ENCODE peak calls at places on chromosomes 12 and 14, in nine cellular contexts. K, E, I, U, L, R, M, D and J are unnamed samples.

GRCh38 chr12:30754383-30754749 is 385 bp downstream of the CAPRIN2 start:
- DNase-seq in K (no peak), E (no peak), I (no peak), U (no peak), L (peak; percentile 5), R (no peak), M (no peak), D (peak; percentile 34), J (no peak)

GRCh38 chr12:105214670-105215375 is 21.2 kb downstream of the APPL2 start:
- DNase-seq in K (no peak), E (peak; percentile 57), I (no peak), U (peak; percentile 69), L (no peak), R (no peak), M (no peak), D (peak; percentile 33), J (no peak)

GRCh38 chr12:52879394-52880351 is 25.2 kb downstream of the KRT8 start:
- DNase-seq in K (peak; percentile 78), E (peak; percentile 98), I (peak; percentile 86), U (peak; percentile 92), L (peak; percentile 67), R (peak; percentile 93), M (no peak), D (peak; percentile 98), J (peak; percentile 96)

GRCh38 chr14:47948981-47949380 is 273.6 kb upstream of the MDGA2 start:
- DNase-seq in K (no peak), E (peak; percentile 5), I (no peak), U (no peak), L (no peak), R (no peak), M (no peak), D (no peak), J (no peak)

GRCh38 chr12:6943387-6943718 is 263 bp upstream of the RNU7-1 start:
- DNase-seq in K (peak; percentile 95), E (peak; percentile 98), I (peak; percentile 89), U (peak; percentile 96), L (peak; percentile 93), R (peak; percentile 89), M (no peak), D (peak; percentile 95), J (peak; percentile 95)

GRCh38 chr12:20492251-20492728 is 124.0 kb downstream of the PDE3A start:
- DNase-seq in K (peak; percentile 69), E (peak; percentile 60), I (peak; percentile 67), U (peak; percentile 76), L (peak; percentile 58), R (no peak), M (peak; percentile 5), D (peak; percentile 89), J (no peak)

GRCh38 chr12:131923260-131923659 is 5.8 kb upstream of the PUS1 start:
- DNase-seq in K (no peak), E (no peak), I (no peak), U (no peak), L (no peak), R (no peak), M (peak; percentile 38), D (no peak), J (no peak)

GRCh38 chr12:93912086-93912733 is 235.0 kb downstream of the CRADD start:
- DNase-seq in K (peak; percentile 23), E (no peak), I (no peak), U (no peak), L (no peak), R (no peak), M (no peak), D (no peak), J (no peak)

GRCh38 chr12:57514720-57515467 is 5.4 kb downstream of the DDIT3 start:
- DNase-seq in K (no peak), E (no peak), I (no peak), U (no peak), L (no peak), R (no peak), M (no peak), D (no peak), J (no peak)

GRCh38 chr14:61477845-61478438 is 156.6 kb downstream of the PRKCH start:
- DNase-seq in K (peak; percentile 47), E (no peak), I (peak; percentile 40), U (peak; percentile 64), L (no peak), R (no peak), M (no peak), D (peak; percentile 70), J (no peak)

GRCh38 chr14:94392510-94392935 is 4.1 kb upstream of the SERPINA1 start:
- DNase-seq in K (peak; percentile 82), E (peak; percentile 41), I (no peak), U (peak; percentile 63), L (peak; percentile 76), R (no peak), M (peak; percentile 38), D (no peak), J (no peak)

GRCh38 chr14:25828562-25828961 is 769.3 kb downstream of the NOVA1 start:
- DNase-seq in K (no peak), E (no peak), I (no peak), U (no peak), L (no peak), R (no peak), M (no peak), D (no peak), J (no peak)

GRCh38 chr12:77924703-77925102 is 94.0 kb downstream of the NAV3 start:
- DNase-seq in K (peak; percentile 75), E (no peak), I (no peak), U (peak; percentile 50), L (peak; percentile 67), R (no peak), M (no peak), D (no peak), J (no peak)

GRCh38 chr12:12079291-12079690 is 8.6 kb downstream of the BCL2L14 start:
- DNase-seq in K (peak; percentile 74), E (peak; percentile 69), I (no peak), U (peak; percentile 64), L (peak; percentile 64), R (no peak), M (no peak), D (no peak), J (no peak)

GRCh38 chr12:1474567-1475153 is 119.7 kb downstream of the FBXL14 start:
- DNase-seq in K (peak; percentile 95), E (peak; percentile 21), I (peak; percentile 43), U (peak; percentile 88), L (peak; percentile 93), R (peak; percentile 48), M (no peak), D (no peak), J (peak; percentile 71)

GRCh38 chr12:1473418-1473817 is 121.0 kb downstream of the FBXL14 start:
- DNase-seq in K (peak; percentile 43), E (no peak), I (no peak), U (peak; percentile 13), L (peak; percentile 17), R (no peak), M (no peak), D (no peak), J (no peak)

GRCh38 chr12:1470051-1470450 is 124.3 kb downstream of the FBXL14 start:
- DNase-seq in K (no peak), E (no peak), I (no peak), U (no peak), L (no peak), R (no peak), M (no peak), D (no peak), J (no peak)

GRCh38 chr12:1471224-1471623 is 123.2 kb downstream of the FBXL14 start:
- DNase-seq in K (peak; percentile 57), E (no peak), I (no peak), U (no peak), L (peak; percentile 45), R (no peak), M (no peak), D (no peak), J (no peak)

GRCh38 chr12:1474059-1474537 is 120.3 kb downstream of the FBXL14 start:
- DNase-seq in K (peak; percentile 99), E (peak; percentile 19), I (peak; percentile 65), U (peak; percentile 97), L (peak; percentile 99), R (peak; percentile 21), M (no peak), D (peak; percentile 30), J (no peak)
- H3K4me2 ChIP-seq in K (peak overlapping the region; percentile 95), E (no peak overlapping the region), I (peak overlapping the region; percentile 64), U (peak overlapping the region; percentile 84), L (peak overlapping the region; percentile 81), R (no peak overlapping the region), M (no peak overlapping the region), D (peak overlapping the region; percentile 25), J (peak overlapping the region; percentile 20)

DNA sequence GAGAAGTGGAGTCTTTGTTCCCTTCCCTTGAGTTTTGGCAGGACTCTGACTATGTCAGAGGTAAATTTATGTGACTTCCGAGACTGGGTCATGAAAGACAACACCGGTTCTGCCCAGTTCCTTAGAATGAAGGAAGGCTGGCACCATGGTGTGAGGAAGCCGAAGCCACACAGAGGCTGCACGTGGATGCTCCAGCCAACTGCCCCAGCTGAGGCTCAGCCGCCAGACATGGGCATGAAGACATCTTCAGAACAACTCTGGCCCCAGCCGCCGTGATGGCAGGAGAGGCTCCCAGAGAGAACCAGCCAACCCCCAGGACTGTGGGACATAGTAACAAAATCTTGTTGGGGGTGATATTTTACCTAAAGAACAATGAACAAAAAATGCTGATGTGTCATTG is 111.2 kb downstream of the CALM1 start:
- DNase-seq in K (no peak), E (no peak), I (no peak), U (no peak), L (no peak), R (no peak), M (no peak), D (no peak), J (no peak)
- H3K27ac ChIP-seq in K (no peak overlapping the region), E (no peak overlapping the region), I (peak overlapping the region; percentile 34), U (no peak overlapping the region), L (no peak overlapping the region), R (no peak overlapping the region), M (no peak overlapping the region), D (no peak overlapping the region), J (no peak overlapping the region)

GRCh38 chr14:71411766-71412165 is 504.5 kb downstream of the PCNX1 start:
- DNase-seq in K (no peak), E (no peak), I (no peak), U (no peak), L (no peak), R (no peak), M (no peak), D (no peak), J (no peak)
- H3K4me2 ChIP-seq in K (no peak overlapping the region), E (no peak overlapping the region), I (no peak overlapping the region), U (no peak overlapping the region), L (no peak overlapping the region), R (no peak overlapping the region), M (no peak overlapping the region), D (no peak overlapping the region), J (no peak overlapping the region)

GRCh38 chr12:9736931-9737705 is 4.2 kb upstream of the CLECL1 start:
- DNase-seq in K (no peak), E (no peak), I (no peak), U (no peak), L (no peak), R (no peak), M (no peak), D (no peak), J (no peak)

GRCh38 chr12:9745191-9745590 is 12.3 kb upstream of the CLECL1 start:
- DNase-seq in K (no peak), E (peak; percentile 65), I (no peak), U (no peak), L (no peak), R (no peak), M (no peak), D (no peak), J (peak; percentile 10)

GRCh38 chr12:9740109-9740750 is 7.3 kb upstream of the CLECL1 start:
- DNase-seq in K (no peak), E (no peak), I (no peak), U (no peak), L (no peak), R (no peak), M (no peak), D (no peak), J (no peak)

GRCh38 chr12:9741726-9742125 is 8.8 kb upstream of the CLECL1 start:
- DNase-seq in K (no peak), E (no peak), I (no peak), U (no peak), L (no peak), R (no peak), M (peak; percentile 89), D (no peak), J (no peak)

GRCh38 chr12:9742665-9743064 is 9.8 kb upstream of the CLECL1 start:
- DNase-seq in K (no peak), E (no peak), I (no peak), U (no peak), L (no peak), R (no peak), M (no peak), D (no peak), J (no peak)
- H3K27ac ChIP-seq in K (no peak overlapping the region), E (no peak overlapping the region), I (no peak overlapping the region), U (no peak overlapping the region), L (no peak overlapping the region), R (no peak overlapping the region), M (peak overlapping the region; percentile 22), D (no peak overlapping the region), J (no peak overlapping the region)